ENCODE peak calls at places on chromosomes 6 and 20, in five cellular contexts. G is HepG2, H is K562, D is SK-N-SH, P is GM12878. S is an unnamed sample.

GRCh38 chr20:13412806-13413445 is 191.9 kb downstream of the ISM1 start:
- DNase-seq in H (no peak), P (no peak), G (no peak), D (no peak), S (no peak)

GRCh38 chr6:5302220-5302946 is 41.1 kb downstream of the FARS2 start:
- DNase-seq in H (peak; percentile 48), P (peak; percentile 92), D (peak; percentile 12), G (no peak), S (no peak)

GRCh38 chr20:2778602-2779321 is 21.7 kb downstream of the CPXM1 start:
- DNase-seq in D (no peak), H (no peak), G (no peak), P (no peak), S (no peak)

GRCh38 chr6:170542031-170542719 is 10.9 kb downstream of the PSMB1 start:
- DNase-seq in D (no peak), H (peak; percentile 9), G (no peak), P (no peak), S (no peak)

GRCh38 chr6:96947055-96947454 is 22.5 kb downstream of the KLHL32 start:
- DNase-seq in D (no peak), G (no peak), P (peak; percentile 48), H (no peak), S (no peak)

GRCh38 chr6:5665173-5665572 is 341.6 kb downstream of the NRN1 start:
- DNase-seq in D (no peak), P (no peak), G (no peak), H (no peak), S (no peak)

GRCh38 chr6:24431045-24431451 is 28.3 kb downstream of the MRS2 start:
- DNase-seq in G (peak; percentile 65), D (peak; percentile 66), H (peak; percentile 68), P (no peak), S (no peak)

GRCh38 chr20:3667434-3668037 is 4.3 kb upstream of the GFRA4 start:
- DNase-seq in D (no peak), P (no peak), G (no peak), H (no peak), S (no peak)

GRCh38 chr6:24902782-24903181 is 33.0 kb downstream of the RIPOR2 start:
- DNase-seq in P (no peak), D (no peak), H (no peak), G (no peak), S (no peak)

GRCh38 chr6:140071601-140072062 is 697.2 kb upstream of the CITED2 start:
- DNase-seq in G (no peak), H (no peak), D (no peak), P (peak; percentile 3), S (no peak)

GRCh38 chr20:47670913-47671312 is 114.4 kb downstream of the SULF2 start:
- DNase-seq in H (no peak), G (no peak), P (no peak), D (no peak), S (no peak)

GRCh38 chr6:113594726-113595125 is 262.4 kb upstream of the MARCKS start:
- DNase-seq in H (no peak), G (peak; percentile 18), D (no peak), P (no peak), S (no peak)

GRCh38 chr6:28673800-28674671 is 148.4 kb downstream of the GPX5 start:
- DNase-seq in H (no peak), D (peak; percentile 75), P (peak; percentile 48), G (peak; percentile 75), S (peak; percentile 47)

GRCh38 chr6:11403035-11403601 is 134.4 kb upstream of the TMEM170B start:
- DNase-seq in P (no peak), H (no peak), D (no peak), G (no peak), S (no peak)

GRCh38 chr20:24953204-24953565 is 4.1 kb downstream of the CST7 start:
- DNase-seq in D (no peak), G (no peak), P (no peak), H (no peak), S (peak; percentile 47)

GRCh38 chr20:24950836-24951525 is 1.9 kb downstream of the CST7 start:
- DNase-seq in P (no peak), G (no peak), H (no peak), D (no peak), S (peak; percentile 43)

GRCh38 chr20:24950128-24950835 is 1.2 kb downstream of the CST7 start:
- DNase-seq in D (no peak), H (no peak), P (no peak), G (no peak), S (peak; percentile 43)

GRCh38 chr20:24952376-24953203 is 3.5 kb downstream of the CST7 start:
- DNase-seq in H (no peak), D (no peak), G (no peak), P (no peak), S (no peak)

GRCh38 chr20:24951536-24952047 is 2.5 kb downstream of the CST7 start:
- DNase-seq in H (no peak), G (no peak), P (no peak), D (no peak), S (no peak)
- TF ChIP-seq POLR2AphosphoS5 in H (no peak), G (no peak), P (no peak), D (no peak), S (no peak)

GRCh38 chr6:15442467-15442866 is 196.6 kb downstream of the JARID2 start:
- DNase-seq in H (no peak), D (no peak), G (no peak), P (no peak), S (no peak)

GRCh38 chr6:15447546-15448232 is 201.8 kb downstream of the JARID2 start:
- DNase-seq in H (no peak), D (no peak), P (no peak), G (no peak), S (no peak)

GRCh38 chr6:15443119-15443518 is 197.2 kb downstream of the JARID2 start:
- DNase-seq in G (no peak), H (no peak), D (no peak), P (no peak), S (no peak)

GRCh38 chr6:15444081-15444731 is 198.3 kb downstream of the JARID2 start:
- DNase-seq in H (no peak), D (peak; percentile 50), P (no peak), G (no peak), S (no peak)

GRCh38 chr6:15444881-15445280 is 199.0 kb downstream of the JARID2 start:
- DNase-seq in P (no peak), G (peak; percentile 52), D (peak; percentile 78), H (no peak), S (no peak)
- TF ChIP-seq USF2 in P (no peak), G (no peak), D (no peak), H (no peak), S (no peak)

DNA sequence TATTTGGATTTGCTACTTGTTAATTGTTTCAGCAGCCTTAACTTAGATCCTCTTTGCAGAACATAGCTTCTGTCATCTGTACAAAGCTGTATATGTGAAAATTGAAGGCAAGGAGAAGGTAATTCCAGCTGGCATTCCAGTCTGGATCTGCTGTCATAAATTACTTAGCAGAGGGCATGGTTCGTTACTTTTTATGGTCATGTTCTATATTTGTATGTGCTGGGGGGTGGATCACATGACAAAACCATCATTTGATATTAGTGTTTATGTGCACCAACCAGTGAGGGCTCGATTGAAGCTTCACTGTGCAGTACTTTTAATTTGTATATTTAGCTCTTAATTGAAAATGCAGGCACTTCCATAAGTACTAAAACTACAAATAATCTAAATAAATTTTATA is 80.2 kb downstream of the CAP2 start:
- DNase-seq in D (no peak), H (no peak), P (no peak), G (no peak), S (no peak)
- TF ChIP-seq POLR2AphosphoS5 in D (no peak), H (no peak), P (no peak), G (no peak), S (no peak)

DNA sequence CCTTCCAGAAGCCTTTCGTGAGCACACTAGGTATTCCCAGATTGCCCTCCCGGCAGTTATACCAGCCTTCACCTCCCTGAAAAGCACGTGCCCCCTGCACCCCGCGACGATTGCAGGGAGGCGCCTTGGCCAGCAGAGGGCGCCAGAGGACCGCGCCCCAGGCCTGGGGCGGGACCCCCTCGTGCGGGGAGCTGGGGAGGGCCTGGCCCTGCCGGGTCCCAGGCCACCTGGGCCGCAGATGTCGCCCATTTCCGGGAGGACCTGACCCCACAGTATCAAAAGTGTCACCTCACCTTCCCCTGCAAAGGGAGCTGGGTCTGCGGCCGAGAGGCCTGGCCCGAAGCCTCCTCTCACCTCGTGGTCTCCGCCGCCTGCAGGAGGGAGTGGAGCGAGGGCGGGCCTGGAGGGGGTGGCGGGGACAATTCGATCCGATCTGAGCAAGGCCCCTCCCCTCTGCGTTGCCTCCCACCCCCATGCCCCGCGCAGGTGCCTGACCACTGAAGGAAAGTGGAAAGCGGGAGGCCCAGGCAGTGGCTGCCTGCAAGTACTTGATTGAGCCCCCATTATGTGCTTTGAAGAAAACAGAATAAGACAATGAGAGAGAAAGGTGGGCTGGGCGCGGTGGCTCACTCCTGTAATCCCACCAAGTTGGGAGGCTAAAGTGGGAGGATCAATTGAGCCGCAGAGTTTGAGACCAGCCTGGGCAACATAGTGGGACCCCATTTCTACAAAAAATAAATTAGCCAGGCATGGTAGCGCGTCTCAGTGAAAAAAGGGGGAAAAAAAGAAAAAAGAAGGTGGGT is 3.5 kb upstream of the SNAI1 start:
- DNase-seq in D (peak; percentile 93), G (peak; percentile 56), H (peak; percentile 87), P (no peak), S (no peak)
- TF ChIP-seq USF2 in D (no peak), G (peak; percentile 55), H (peak; percentile 75), P (no peak), S (peak; percentile 73)

DNA sequence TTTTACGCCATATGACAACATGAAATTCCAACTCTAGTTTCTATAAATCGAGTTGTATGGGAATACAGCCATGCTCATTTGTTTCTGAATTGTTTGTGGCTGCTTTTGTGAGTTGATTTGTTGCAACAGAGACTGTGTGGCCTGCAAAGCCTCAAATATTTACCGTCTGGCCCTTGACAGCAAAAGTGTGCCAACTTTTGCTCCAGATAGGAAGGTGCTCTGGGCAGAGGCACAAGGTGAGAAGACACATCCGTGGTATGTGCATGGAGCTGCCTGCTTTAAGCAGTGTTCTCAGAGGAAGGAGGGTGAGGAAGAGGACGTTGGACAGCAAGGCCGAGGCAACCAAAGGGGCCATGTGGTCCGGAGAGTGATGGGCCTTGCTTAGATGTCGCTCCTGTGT is 57.4 kb downstream of the IYD start:
- DNase-seq in H (no peak), P (no peak), G (no peak), D (no peak), S (no peak)
- TF ChIP-seq POLR2AphosphoS5 in H (no peak), P (no peak), G (no peak), D (no peak), S (no peak)

GRCh38 chr6:69584913-69585729 is 211.7 kb downstream of the LMBRD1 start:
- DNase-seq in G (no peak), H (no peak), D (peak; percentile 77), P (peak; percentile 35), S (no peak)
- TF ChIP-seq USF2 in G (no peak), H (no peak), D (no peak), P (no peak), S (no peak)

GRCh38 chr20:56358070-56358469 is 704 bp upstream of the FAM210B start:
- DNase-seq in P (no peak), H (no peak), D (no peak), G (no peak), S (no peak)
- TF ChIP-seq POLR2AphosphoS5 in P (no peak), H (no peak), D (no peak), G (no peak), S (no peak)

DNA sequence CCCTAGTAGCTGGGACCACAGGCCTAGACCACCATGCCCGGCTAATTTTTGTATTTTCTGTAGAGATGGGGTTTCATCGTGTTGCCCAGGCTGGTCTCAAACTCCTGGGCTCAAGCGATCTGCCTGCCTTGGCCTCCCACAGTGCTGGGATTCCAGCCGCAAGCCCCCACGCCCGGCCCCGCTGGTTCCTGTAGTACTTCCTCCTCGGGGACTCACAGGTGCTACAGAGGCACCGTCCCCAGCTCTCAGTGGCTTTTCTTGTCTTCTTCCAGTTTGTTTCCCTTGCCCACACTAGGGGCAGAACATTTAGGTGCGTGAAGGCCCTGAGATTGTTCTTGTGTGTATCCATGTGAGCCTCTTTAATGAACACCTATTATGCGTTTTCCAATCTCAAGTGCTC is 773 bp upstream of the ZBP1 start:
- DNase-seq in H (no peak), G (no peak), P (no peak), D (no peak), S (peak; percentile 33)
- TF ChIP-seq USF2 in H (no peak), G (no peak), P (no peak), D (no peak), S (no peak)

S was measured in H1.